ENCODE peak calls at places on chromosomes 11 and 22, in seven cellular contexts. F, O, Q, A, H, T and U are unnamed samples.

GRCh38 chr22:31150615-31151014 is 9.4 kb upstream of the RNF185 start:
- DNase-seq in Q (no peak), H (no peak), T (no peak), O (no peak), F (no peak), A (no peak), U (no peak)

GRCh38 chr11:121636341-121637176 is 183.8 kb upstream of the SORL1-AS1 start:
- DNase-seq in A (no peak), Q (no peak), T (no peak), H (no peak), O (no peak), F (no peak), U (no peak)

GRCh38 chr11:20089796-20090653 is 70.2 kb downstream of the DBX1 start:
- DNase-seq in H (no peak), T (peak), O (no peak), A (no peak), Q (no peak), F (no peak), U (no peak)

GRCh38 chr11:2142762-2143202 is 3.6 kb upstream of the IGF2 start:
- DNase-seq in T (no peak), F (peak), Q (no peak), O (no peak), A (no peak), H (no peak), U (no peak)

GRCh38 chr11:32279672-32280071 is 155.7 kb downstream of the WT1 start:
- DNase-seq in H (no peak), T (no peak), F (no peak), A (no peak), Q (no peak), O (no peak), U (peak)

GRCh38 chr11:9527481-9528140 is 45.9 kb upstream of the WEE1 start:
- DNase-seq in T (peak), F (peak), O (no peak), A (no peak), Q (no peak), H (no peak), U (no peak)

GRCh38 chr11:72780291-72781062 is 13.4 kb downstream of the STARD10 start:
- DNase-seq in Q (no peak), H (no peak), F (no peak), A (no peak), T (no peak), O (no peak), U (no peak)

GRCh38 chr11:128549256-128549944 is 38.0 kb downstream of the ETS1 start:
- DNase-seq in T (peak), F (no peak), H (no peak), A (peak), Q (no peak), O (no peak), U (no peak)

GRCh38 chr11:65041206-65042035 is at the start of gene SAC3D1:
- DNase-seq in F (peak), A (no peak), T (peak), Q (peak), H (peak), O (no peak), U (peak)

GRCh38 chr11:121463689-121464335 is 11.0 kb upstream of the SORL1-AS1 start:
- DNase-seq in T (no peak), F (no peak), O (no peak), H (no peak), Q (no peak), A (no peak), U (no peak)

GRCh38 chr22:40758390-40758789 is 60.8 kb downstream of the SLC25A17 start:
- DNase-seq in F (no peak), H (no peak), Q (no peak), A (no peak), T (no peak), O (no peak), U (no peak)

GRCh38 chr11:60838132-60838531 is 3.8 kb upstream of the CCDC86 start:
- DNase-seq in A (no peak), T (no peak), Q (no peak), O (no peak), F (no peak), H (no peak), U (no peak)

GRCh38 chr11:70549386-70549785 is 151.1 kb downstream of the CTTN start:
- DNase-seq in O (no peak), A (no peak), H (no peak), F (no peak), Q (no peak), T (no peak), U (no peak)

GRCh38 chr11:128497057-128497957 is 90.1 kb downstream of the ETS1 start:
- DNase-seq in H (no peak), A (peak), T (peak), O (no peak), F (peak), Q (peak), U (no peak)

GRCh38 chr11:46006418-46007070 is 84.1 kb downstream of the LARGE2 start:
- DNase-seq in Q (peak), A (no peak), H (no peak), F (peak), O (peak), T (peak), U (no peak)

GRCh38 chr11:102419181-102419580 is 33.4 kb downstream of the TMEM123 start:
- DNase-seq in O (no peak), A (no peak), Q (no peak), F (no peak), H (no peak), T (no peak), U (no peak)

GRCh38 chr11:35245786-35246185 is 106.8 kb downstream of the CD44 start:
- DNase-seq in H (no peak), F (no peak), A (peak), T (no peak), Q (no peak), O (no peak), U (no peak)

GRCh38 chr11:117992136-117992535 is 5.9 kb downstream of the IL10RA start:
- DNase-seq in H (no peak), F (no peak), A (no peak), O (no peak), Q (no peak), T (no peak), U (no peak)

GRCh38 chr11:119880143-119880542 is 151.1 kb upstream of the NECTIN1 start:
- DNase-seq in Q (no peak), H (peak), A (no peak), O (no peak), T (no peak), F (no peak), U (no peak)

GRCh38 chr11:34564406-34564805 is 50.8 kb upstream of the ELF5 start:
- DNase-seq in T (no peak), F (no peak), O (no peak), A (no peak), Q (peak), H (no peak), U (no peak)

GRCh38 chr11:2914475-2915195 is 14.6 kb downstream of the PHLDA2 start:
- DNase-seq in H (peak), F (no peak), O (no peak), Q (no peak), T (no peak), A (no peak), U (no peak)

GRCh38 chr11:36469881-36470802 is 39.9 kb downstream of the TRAF6 start:
- DNase-seq in H (no peak), T (no peak), O (no peak), F (no peak), Q (no peak), A (no peak), U (no peak)

GRCh38 chr11:70892889-70893288 is 359.5 kb downstream of the SHANK2 start:
- DNase-seq in A (no peak), Q (no peak), F (no peak), O (no peak), H (peak), T (no peak), U (no peak)

GRCh38 chr11:120805960-120806555 is 217.8 kb upstream of the TBCEL start:
- DNase-seq in T (no peak), A (no peak), H (no peak), O (no peak), Q (no peak), F (no peak), U (no peak)

GRCh38 chr11:115709297-115709696 is 205.1 kb upstream of the CADM1 start:
- DNase-seq in T (no peak), Q (no peak), H (no peak), O (no peak), A (no peak), F (no peak), U (no peak)

GRCh38 chr11:5123802-5124521 is 14.2 kb downstream of the OR52A5 start:
- DNase-seq in Q (peak), T (peak), F (peak), O (peak), A (peak), H (no peak), U (peak)

GRCh38 chr11:133122260-133122659 is 410.0 kb downstream of the OPCML start:
- DNase-seq in O (no peak), A (no peak), Q (no peak), H (no peak), F (no peak), T (no peak), U (no peak)

GRCh38 chr22:44668190-44668885 is 33.7 kb upstream of the PRR5 start:
- DNase-seq in T (no peak), F (no peak), O (no peak), Q (no peak), A (peak), H (no peak), U (no peak)

GRCh38 chr22:30212363-30212995 is 34.1 kb downstream of the LIF start:
- DNase-seq in Q (peak), A (peak), T (peak), F (peak), H (peak), O (no peak), U (no peak)

GRCh38 chr11:12485328-12485727 is 108.0 kb downstream of the PARVA start:
- DNase-seq in Q (no peak), A (no peak), H (no peak), F (no peak), T (peak), O (no peak), U (no peak)
- TF ChIP-seq CTCF in Q (peak), A (peak), H (peak), F (peak), T (peak), O (peak), U (peak)

DNA sequence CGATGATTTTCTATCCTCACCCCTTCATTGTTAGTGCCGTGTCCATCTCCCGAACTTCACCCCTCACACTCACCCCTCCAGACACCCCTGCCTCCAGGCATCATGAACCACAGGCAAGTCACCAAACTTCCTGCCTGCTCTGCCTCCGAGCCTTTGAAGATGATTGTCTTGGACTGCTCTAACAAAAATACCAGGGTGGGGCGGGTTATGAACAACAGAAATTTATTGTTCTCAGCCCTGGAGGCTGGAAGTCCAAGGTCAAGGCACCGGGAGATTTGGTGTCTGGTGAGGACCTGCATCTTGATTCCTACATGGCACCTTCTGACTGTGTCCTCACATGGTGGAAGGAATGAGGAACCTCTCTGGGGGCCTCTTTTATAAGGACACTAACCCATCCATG is 1508.3 kb downstream of the TBC1D22A start:
- DNase-seq in O (no peak), Q (no peak), F (no peak), H (no peak), T (no peak), A (no peak), U (no peak)
- TF ChIP-seq CTCF in O (no peak), Q (no peak), F (no peak), H (no peak), T (no peak), A (no peak), U (no peak)

GRCh38 chr11:6475936-6476335 is 2.2 kb upstream of the TRIM3 start:
- DNase-seq in F (no peak), Q (no peak), A (no peak), O (no peak), H (no peak), T (no peak), U (no peak)
- TF ChIP-seq CTCF in F (no peak), Q (no peak), A (no peak), O (no peak), H (no peak), T (no peak), U (no peak)

GRCh38 chr11:30019481-30019880 is 2.7 kb upstream of the KCNA4 start:
- DNase-seq in Q (no peak), F (no peak), A (no peak), O (no peak), H (no peak), T (no peak), U (no peak)

GRCh38 chr11:30015725-30016449 is 943 bp downstream of the KCNA4 start:
- DNase-seq in H (no peak), T (no peak), Q (no peak), A (no peak), F (no peak), O (no peak), U (peak)

GRCh38 chr11:30017467-30017895 is 651 bp upstream of the KCNA4 start:
- DNase-seq in T (no peak), O (no peak), H (no peak), Q (no peak), A (no peak), F (no peak), U (no peak)

GRCh38 chr11:30018443-30018842 is 1.6 kb upstream of the KCNA4 start:
- DNase-seq in O (no peak), T (no peak), F (no peak), Q (no peak), H (no peak), A (no peak), U (peak)

GRCh38 chr11:30016588-30017363 is at the start of gene KCNA4:
- DNase-seq in H (peak), O (peak), F (no peak), T (no peak), A (no peak), Q (no peak), U (peak)
- TF ChIP-seq CTCF in H (peak), O (peak), F (no peak), T (no peak), A (no peak), Q (no peak), U (peak)

GRCh38 chr11:57560146-57560545 is 7.3 kb downstream of the UBE2L6 start:
- DNase-seq in F (no peak), T (no peak), H (no peak), Q (peak), O (no peak), A (no peak), U (no peak)

GRCh38 chr11:57567210-57567511 is 311 bp downstream of the UBE2L6 start:
- DNase-seq in Q (no peak), O (no peak), H (no peak), F (peak), T (peak), A (no peak), U (no peak)

GRCh38 chr11:57566035-57566504 is 1.4 kb downstream of the UBE2L6 start:
- DNase-seq in Q (peak), H (no peak), F (peak), T (peak), O (no peak), A (no peak), U (no peak)

GRCh38 chr11:57566564-57567209 is 785 bp downstream of the UBE2L6 start:
- DNase-seq in A (no peak), F (no peak), Q (no peak), T (peak), H (no peak), O (no peak), U (no peak)

DNA sequence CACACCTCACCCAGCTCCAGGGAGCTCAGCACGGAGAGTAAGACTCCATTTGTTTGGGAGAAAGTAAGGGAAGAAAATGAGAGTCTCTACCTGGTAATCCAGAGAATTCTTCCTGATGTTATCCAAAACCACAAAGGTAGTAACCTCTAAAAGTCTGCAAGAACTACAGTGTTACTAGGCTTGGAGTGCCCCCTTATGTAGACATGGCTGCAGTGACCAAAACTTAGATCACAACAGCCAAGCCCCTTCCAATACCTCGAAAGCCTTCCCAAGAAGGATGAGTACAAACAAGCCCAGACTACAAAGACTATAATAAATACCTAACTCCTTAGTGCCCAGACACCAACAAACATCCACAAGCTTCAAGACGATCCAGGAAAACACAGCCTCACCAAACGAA is 4.9 kb downstream of the UBE2L6 start:
- DNase-seq in A (no peak), T (no peak), O (no peak), F (no peak), Q (no peak), H (no peak), U (no peak)
- TF ChIP-seq CTCF in A (no peak), T (no peak), O (no peak), F (no peak), Q (no peak), H (no peak), U (no peak)

GRCh38 chr22:35892192-35892591 is 136.4 kb downstream of the RBFOX2 start:
- DNase-seq in F (peak), H (no peak), O (no peak), Q (no peak), T (peak), A (no peak), U (no peak)

GRCh38 chr22:35894937-35895708 is 133.5 kb downstream of the RBFOX2 start:
- DNase-seq in T (no peak), Q (peak), O (no peak), A (no peak), F (peak), H (no peak), U (no peak)

GRCh38 chr22:35896306-35896705 is 132.3 kb downstream of the RBFOX2 start:
- DNase-seq in O (no peak), Q (no peak), H (no peak), A (no peak), T (no peak), F (no peak), U (no peak)

GRCh38 chr22:35893698-35894097 is 134.9 kb downstream of the RBFOX2 start:
- DNase-seq in A (no peak), F (peak), O (no peak), Q (no peak), T (peak), H (no peak), U (no peak)

GRCh38 chr22:35894464-35894878 is 134.2 kb downstream of the RBFOX2 start:
- DNase-seq in O (no peak), H (no peak), T (no peak), Q (no peak), F (no peak), A (no peak), U (peak)
- TF ChIP-seq CTCF in O (no peak), H (no peak), T (no peak), Q (no peak), F (no peak), A (peak), U (no peak)

DNA sequence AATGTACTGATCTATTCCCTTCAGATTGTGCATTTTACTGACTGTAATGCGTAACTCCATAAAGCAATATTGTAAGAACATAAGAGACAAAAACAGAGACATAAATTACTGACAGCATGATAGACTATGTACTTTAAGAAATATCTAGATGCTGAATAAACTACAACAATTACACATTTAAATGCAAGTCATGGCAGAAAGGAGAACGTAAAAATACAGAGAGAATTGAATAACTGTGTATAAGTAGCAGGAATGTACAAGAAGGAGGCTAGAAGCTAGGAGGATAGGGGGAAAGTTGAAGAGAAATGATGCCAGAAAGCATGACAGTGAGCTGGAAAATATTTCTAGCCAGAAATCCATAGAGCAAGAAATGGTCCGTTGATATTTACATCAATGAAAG is 74.0 kb upstream of the FAM181B start:
- DNase-seq in H (no peak), O (no peak), F (no peak), T (no peak), Q (no peak), A (no peak), U (no peak)
- TF ChIP-seq CTCF in H (no peak), O (no peak), F (no peak), T (no peak), Q (no peak), A (no peak), U (no peak)